ENCODE peak calls at places on chromosomes 11 and 22, in four cellular contexts. V is GM13976, S is iris pigment epithelial cell, Y is sciatic nerve. H is an unnamed sample.

GRCh38 chr11:55707029-55707428 is 45.0 kb downstream of the OR4C6 start:
- DNase-seq in S (peak; percentile 45), V (peak; percentile 29), Y (no peak), H (peak; percentile 70)

GRCh38 chr11:15006139-15006759 is 34.1 kb upstream of the CALCA start:
- DNase-seq in S (peak; percentile 65), Y (no peak), V (peak; percentile 18), H (peak; percentile 78)

GRCh38 chr22:24512043-24512442 is 16.9 kb downstream of the UPB1 start:
- DNase-seq in V (no peak), S (no peak), Y (no peak), H (peak; percentile 89)

GRCh38 chr11:113817626-113818025 is 38.0 kb downstream of the CLDN25 start:
- DNase-seq in Y (no peak), V (no peak), S (no peak), H (no peak)

GRCh38 chr11:129881570-129882170 is 13.7 kb downstream of the NFRKB start:
- DNase-seq in V (peak; percentile 50), Y (no peak), S (peak; percentile 37), H (peak; percentile 58)

GRCh38 chr22:32050678-32051515 is 7.8 kb downstream of the SLC5A1 start:
- DNase-seq in S (peak; percentile 96), V (peak; percentile 42), Y (no peak), H (peak; percentile 74)

GRCh38 chr11:35030716-35031213 is 108.2 kb upstream of the CD44 start:
- DNase-seq in V (no peak), Y (no peak), S (peak; percentile 97), H (peak; percentile 79)

GRCh38 chr11:130165601-130166456 is 6.2 kb downstream of the ST14 start:
- DNase-seq in Y (no peak), V (no peak), S (no peak), H (no peak)

GRCh38 chr11:78065239-78065638 is 1.6 kb downstream of the THRSP start:
- DNase-seq in Y (no peak), V (no peak), S (no peak), H (no peak)

GRCh38 chr22:38176170-38176741 is 5.4 kb downstream of the PLA2G6 start:
- DNase-seq in S (peak; percentile 83), Y (no peak), V (peak; percentile 69), H (no peak)

GRCh38 chr11:70650075-70650909 is 252.0 kb downstream of the CTTN start:
- DNase-seq in Y (peak; percentile 76), V (peak; percentile 80), S (peak; percentile 64), H (peak; percentile 98)

GRCh38 chr11:59182457-59183151 is 10.7 kb downstream of the DTX4 start:
- DNase-seq in Y (no peak), S (no peak), V (peak; percentile 49), H (peak; percentile 7)

GRCh38 chr11:103624708-103625623 is 411.5 kb upstream of the DDI1 start:
- DNase-seq in Y (no peak), S (peak; percentile 86), V (no peak), H (no peak)

GRCh38 chr11:19276859-19277808 is 36.4 kb upstream of the E2F8 start:
- DNase-seq in S (peak; percentile 47), V (no peak), Y (no peak), H (peak; percentile 5)

GRCh38 chr11:1782831-1783724 is 19.4 kb upstream of the CTSD start:
- DNase-seq in V (peak; percentile 24), Y (no peak), S (peak; percentile 31), H (peak; percentile 38)

GRCh38 chr11:45817191-45817590 is 12.2 kb downstream of the SLC35C1 start:
- DNase-seq in V (peak; percentile 74), Y (no peak), S (no peak), H (no peak)

GRCh38 chr11:33533668-33534067 is 167.0 kb downstream of the C11orf91 start:
- DNase-seq in Y (no peak), V (no peak), S (peak; percentile 54), H (no peak)

GRCh38 chr11:35031869-35032268 is 107.1 kb upstream of the CD44 start:
- DNase-seq in V (no peak), Y (no peak), S (peak; percentile 59), H (no peak)

GRCh38 chr11:33542921-33543320 is 157.7 kb downstream of the C11orf91 start:
- DNase-seq in S (peak; percentile 55), V (peak; percentile 70), Y (no peak), H (peak; percentile 53)

GRCh38 chr11:61860054-61860903 is 31.1 kb downstream of the FADS3 start:
- DNase-seq in S (peak; percentile 44), V (no peak), Y (no peak), H (no peak)

GRCh38 chr11:119438599-119438998 is 15.6 kb upstream of the THY1 start:
- DNase-seq in V (no peak), Y (no peak), S (no peak), H (no peak)

GRCh38 chr11:110308071-110308470 is 11.7 kb upstream of the RDX start:
- DNase-seq in S (no peak), Y (no peak), V (no peak), H (no peak)

GRCh38 chr22:40975346-40975745 is 24.2 kb downstream of the RBX1 start:
- DNase-seq in Y (no peak), S (no peak), V (no peak), H (no peak)

GRCh38 chr11:118628432-118628831 is 21.0 kb downstream of the PHLDB1 start:
- DNase-seq in Y (no peak), S (no peak), V (no peak), H (no peak)

GRCh38 chr11:15897211-15897960 is 459.0 kb downstream of the SOX6 start:
- DNase-seq in Y (no peak), S (peak; percentile 50), V (no peak), H (no peak)

GRCh38 chr11:6667733-6668374 is 12.2 kb upstream of the DCHS1 start:
- DNase-seq in S (peak; percentile 36), V (no peak), Y (no peak), H (peak; percentile 29)

GRCh38 chr22:37021710-37022482 is 2.4 kb downstream of the MPST start:
- DNase-seq in Y (peak; percentile 72), V (peak; percentile 85), S (peak; percentile 46), H (peak; percentile 58)

GRCh38 chr11:85827768-85828639 is 17.1 kb upstream of the SYTL2 start:
- DNase-seq in V (no peak), S (peak; percentile 86), Y (no peak), H (peak; percentile 82)

GRCh38 chr11:22467248-22467647 is 129.1 kb downstream of the SLC17A6 start:
- DNase-seq in V (no peak), S (peak; percentile 29), Y (no peak), H (no peak)

GRCh38 chr11:17734418-17734911 is at the start of gene KCNC1:
- DNase-seq in V (no peak), Y (peak; percentile 54), S (peak; percentile 41), H (no peak)

GRCh38 chr11:27700351-27701261 is at the start of gene BDNF:
- DNase-seq in V (peak; percentile 41), Y (no peak), S (peak; percentile 73), H (no peak)

GRCh38 chr22:44576311-44577260 is 78.6 kb upstream of the RTL6 start:
- DNase-seq in S (no peak), V (no peak), Y (peak; percentile 39), H (no peak)

GRCh38 chr11:2482745-2483144 is 37.9 kb downstream of the KCNQ1 start:
- DNase-seq in Y (no peak), V (no peak), S (no peak), H (no peak)

GRCh38 chr11:65658174-65659021 is 4.3 kb downstream of the RELA start:
- DNase-seq in Y (no peak), S (no peak), V (no peak), H (no peak)

GRCh38 chr11:62853279-62853965 is 14.0 kb upstream of the WDR74 start:
- DNase-seq in Y (no peak), S (no peak), V (no peak), H (no peak)

GRCh38 chr11:37595845-37596244 is 997.8 kb upstream of the RAG2 start:
- DNase-seq in S (no peak), Y (no peak), V (no peak), H (no peak)

GRCh38 chr11:122115520-122116343 is at the start of gene BLID:
- DNase-seq in Y (peak; percentile 70), V (no peak), S (peak; percentile 56), H (peak; percentile 62)

GRCh38 chr11:133946541-133947297 is 10.0 kb downstream of the IGSF9B start:
- DNase-seq in S (no peak), Y (no peak), V (no peak), H (no peak)

GRCh38 chr11:88523362-88524028 is 186.0 kb upstream of the CTSC start:
- DNase-seq in V (no peak), Y (no peak), S (peak; percentile 74), H (no peak)

GRCh38 chr11:66186470-66186869 is 82.0 kb upstream of the RAB1B start:
- DNase-seq in S (no peak), Y (no peak), V (no peak), H (no peak)